ENCODE peak calls at places on chromosomes 12 and 14, in four cellular contexts. Z is fibroblast of lung, V is aorta, C is mammary epithelial cell. L is an unnamed sample.
A peak's percentile ranks its signal among the peaks of the same experiment; 100 is the strongest.

GRCh38 chr12:108017658-108018057 is 111.4 kb upstream of the WSCD2 start:
- DNase-seq in Z (no peak), C (no peak), V (no peak), L (no peak)

GRCh38 chr14:100713720-100714119 is 13.0 kb upstream of the DLK1 start:
- DNase-seq in C (no peak), Z (no peak), V (no peak), L (no peak)

GRCh38 chr14:94598816-94599655 is 13.2 kb upstream of the SERPINA3 start:
- DNase-seq in V (peak; percentile 70), C (peak; percentile 99), Z (peak; percentile 99), L (peak; percentile 91)

GRCh38 chr12:67241482-67241881 is 27.7 kb upstream of the CAND1 start:
- DNase-seq in V (no peak), Z (peak; percentile 27), C (peak; percentile 23), L (no peak)

GRCh38 chr14:91693342-91693741 is 38.5 kb downstream of the CATSPERB start:
- DNase-seq in V (no peak), C (peak; percentile 91), Z (no peak), L (no peak)

GRCh38 chr12:123045678-123046077 is 65.2 kb downstream of the ARL6IP4 start:
- DNase-seq in V (peak; percentile 35), C (no peak), Z (no peak), L (no peak)

GRCh38 chr14:64260418-64260817 is 33.8 kb downstream of the ESR2 start:
- DNase-seq in V (no peak), C (no peak), Z (no peak), L (no peak)

GRCh38 chr12:68261947-68262346 is 8.5 kb upstream of the IL22 start:
- DNase-seq in V (no peak), Z (no peak), C (no peak), L (no peak)

GRCh38 chr14:102078344-102078743 is 8.5 kb downstream of the HSP90AA1 start:
- DNase-seq in Z (no peak), V (peak; percentile 48), C (no peak), L (no peak)

GRCh38 chr12:55797068-55797467 is 20.5 kb downstream of the SARNP start:
- DNase-seq in V (no peak), Z (peak; percentile 39), C (peak; percentile 13), L (peak; percentile 35)

DNA sequence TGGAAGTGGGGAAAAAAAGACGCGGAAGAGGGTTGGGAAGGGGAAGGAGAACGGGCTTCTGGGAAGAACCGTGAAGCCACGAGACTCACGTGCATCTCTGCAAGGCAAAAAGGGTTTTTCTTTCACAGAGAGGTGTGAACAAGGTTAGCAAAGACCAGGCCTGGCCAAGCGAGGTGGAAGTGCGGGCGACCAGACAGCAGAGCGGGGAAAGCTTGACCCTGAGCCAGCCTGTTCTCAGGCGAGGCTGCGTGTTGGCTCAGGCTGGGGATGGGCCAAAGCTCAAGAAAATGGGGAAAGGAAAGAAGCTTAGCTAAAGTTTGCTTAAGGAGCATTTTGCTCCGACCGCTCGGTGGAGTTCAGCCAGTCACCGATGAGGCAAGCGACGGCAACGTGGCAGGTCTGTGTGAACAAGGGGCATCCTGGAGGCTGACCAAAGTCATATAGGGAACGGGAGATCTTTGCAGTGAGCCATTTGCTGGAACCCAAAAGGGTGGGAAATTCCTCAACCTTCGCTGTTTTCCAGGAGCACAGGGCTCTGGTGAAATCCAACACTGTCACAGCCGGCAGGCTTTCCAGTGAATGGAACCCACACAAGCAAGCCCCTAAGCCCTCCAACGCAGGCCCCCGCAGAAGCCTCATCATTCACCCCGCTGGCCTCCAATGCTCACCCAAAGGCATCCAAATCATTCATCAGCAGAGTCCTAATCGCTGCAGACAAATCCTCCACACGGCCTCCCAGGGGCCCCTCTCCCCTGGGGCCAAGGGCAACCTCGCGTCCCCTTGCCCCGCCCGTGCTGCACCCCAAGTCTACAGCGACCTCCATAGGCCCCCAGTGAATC is 793 bp downstream of the ZNF605 start:
- DNase-seq in V (peak; percentile 85), Z (peak; percentile 70), C (peak; percentile 59), L (peak; percentile 56)
- H3K4me3 ChIP-seq in V (peak overlapping the region; percentile 99), Z (peak overlapping the region; percentile 68), C (peak overlapping the region; percentile 85), L (peak overlapping the region; percentile 13)

DNA sequence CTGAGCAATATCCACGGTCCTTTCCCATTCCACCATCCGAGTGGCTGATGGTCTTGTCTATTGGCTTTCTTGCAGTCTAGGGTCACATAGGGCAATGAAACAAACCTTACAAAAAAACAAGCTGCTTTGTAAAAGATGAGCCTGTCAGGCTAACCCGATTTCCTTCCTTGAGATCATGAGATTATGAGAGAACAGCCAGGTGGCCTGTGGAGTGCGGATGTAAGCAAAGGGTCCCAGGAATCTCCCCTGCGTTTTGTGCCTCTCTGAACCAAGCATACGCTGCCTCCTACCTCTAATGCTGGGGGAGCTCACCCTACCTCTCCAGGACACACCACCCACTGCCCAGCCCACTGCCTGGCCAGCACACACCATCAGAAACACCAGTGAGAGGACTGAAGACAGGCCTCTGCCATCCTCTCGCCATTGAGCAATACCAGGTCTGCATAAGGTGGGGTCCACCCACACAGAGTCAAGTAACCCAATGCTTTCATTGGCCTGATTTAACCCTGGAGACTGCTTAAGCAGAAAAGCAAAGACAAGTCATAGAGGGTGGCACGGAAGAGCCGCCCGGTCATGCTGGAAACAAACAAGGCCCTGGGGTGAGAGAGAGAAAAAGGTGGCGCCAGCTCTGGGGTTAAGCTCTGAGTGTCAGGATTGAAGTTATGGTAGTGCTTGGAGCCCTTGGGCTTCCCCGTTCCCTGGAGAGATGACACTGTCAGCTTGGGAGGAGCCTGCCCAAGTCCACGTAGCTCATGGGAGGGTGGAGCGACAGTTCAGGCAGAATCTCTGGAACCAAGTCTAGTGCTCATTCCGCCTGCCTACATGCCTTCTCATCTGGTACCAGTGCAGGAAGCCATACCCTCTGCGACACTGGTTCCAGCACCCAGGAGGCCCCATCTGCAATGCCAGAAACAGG is 46.6 kb downstream of the CALM1 start:
- DNase-seq in V (peak; percentile 24), C (peak; percentile 56), Z (no peak), L (no peak)
- H3K27ac ChIP-seq in V (no peak overlapping the region), C (peak overlapping the region; percentile 69), Z (no peak overlapping the region), L (peak overlapping the region; percentile 56)

GRCh38 chr12:53710098-53710497 is 17.2 kb downstream of the CALCOCO1 start:
- DNase-seq in V (no peak), Z (no peak), C (no peak), L (no peak)
- H3K4me3 ChIP-seq in V (no peak overlapping the region), Z (no peak overlapping the region), C (no peak overlapping the region), L (no peak overlapping the region)

GRCh38 chr12:124679047-124679446 is 111.6 kb upstream of the NCOR2 start:
- DNase-seq in V (no peak), Z (no peak), C (no peak), L (no peak)
- H3K27ac ChIP-seq in V (no peak overlapping the region), Z (no peak overlapping the region), C (no peak overlapping the region), L (peak overlapping the region; percentile 68)

GRCh38 chr12:15819644-15820437 is 30.7 kb upstream of the EPS8 start:
- DNase-seq in Z (no peak), V (no peak), C (no peak), L (no peak)
- H3K4me3 ChIP-seq in Z (no peak overlapping the region), V (no peak overlapping the region), C (no peak overlapping the region), L (no peak overlapping the region)

GRCh38 chr14:50955373-50956043 is 11.2 kb upstream of the PYGL start:
- DNase-seq in V (peak; percentile 86), C (peak; percentile 98), Z (peak; percentile 97), L (peak; percentile 97)
- H3K27ac ChIP-seq in V (no peak overlapping the region), C (peak overlapping the region; percentile 88), Z (peak overlapping the region; percentile 90), L (peak overlapping the region; percentile 94)